ENCODE peak calls at places on chromosomes 2 and 18, in seven cellular contexts. D, M, I, F, O, E and A are unnamed samples.

GRCh38 chr2:201343559-201343958 is 13.6 kb downstream of the FLACC1 start:
- DNase-seq in E (no peak), M (no peak), O (no peak), F (no peak), D (no peak), I (no peak), A (no peak)

GRCh38 chr2:52390651-52391050 is 1358.7 kb upstream of the NRXN1 start:
- DNase-seq in O (no peak), F (peak), M (no peak), I (no peak), E (no peak), D (no peak), A (no peak)

GRCh38 chr2:219230201-219230540 is 565 bp downstream of the ANKZF1 start:
- DNase-seq in D (peak), F (no peak), I (no peak), E (peak), O (no peak), M (peak), A (peak)

GRCh38 chr2:64017811-64018714 is 1.2 kb downstream of the VPS54 start:
- DNase-seq in M (no peak), E (peak), F (no peak), D (peak), I (no peak), O (no peak), A (peak)

GRCh38 chr2:143489135-143489534 is 359.9 kb downstream of the ARHGAP15 start:
- DNase-seq in D (no peak), O (no peak), I (no peak), E (peak), F (peak), M (no peak), A (peak)

GRCh38 chr2:85733121-85733960 is 20.4 kb upstream of the ATOH8 start:
- DNase-seq in M (no peak), E (no peak), D (no peak), F (no peak), I (no peak), O (no peak), A (peak)

GRCh38 chr2:224793961-224794360 is 77.8 kb upstream of the CCDC195 start:
- DNase-seq in D (no peak), O (no peak), I (no peak), M (no peak), F (peak), E (peak), A (peak)

GRCh38 chr2:85181093-85181685 is 48.0 kb downstream of the TCF7L1 start:
- DNase-seq in F (no peak), O (no peak), M (no peak), D (no peak), E (no peak), I (no peak), A (no peak)

GRCh38 chr2:240398711-240399267 is 36.7 kb upstream of the GPC1 start:
- DNase-seq in O (peak), D (no peak), M (no peak), I (no peak), E (no peak), F (no peak), A (no peak)

GRCh38 chr2:24026233-24026632 is 16.3 kb downstream of the MFSD2B start:
- DNase-seq in F (no peak), M (no peak), E (no peak), O (no peak), D (no peak), I (no peak), A (no peak)

GRCh38 chr2:80304522-80304878 is at the start of gene LRRTM1:
- DNase-seq in O (no peak), I (no peak), E (peak), D (no peak), F (no peak), M (peak), A (peak)

GRCh38 chr2:24820175-24820513 is 26.9 kb downstream of the CENPO start:
- DNase-seq in M (no peak), D (no peak), E (no peak), O (no peak), F (no peak), I (no peak), A (no peak)

GRCh38 chr2:170827841-170828532 is 11.3 kb downstream of the GAD1 start:
- DNase-seq in M (no peak), E (no peak), I (no peak), F (no peak), D (no peak), O (peak), A (no peak)

GRCh38 chr18:477565-477964 is 22.9 kb downstream of the COLEC12 start:
- DNase-seq in M (no peak), D (no peak), O (no peak), E (no peak), F (no peak), I (no peak), A (no peak)

GRCh38 chr2:189267925-189268579 is 88.5 kb upstream of the COL5A2 start:
- DNase-seq in M (no peak), O (no peak), I (no peak), E (peak), D (no peak), F (no peak), A (peak)

GRCh38 chr2:43305537-43305936 is 79.1 kb upstream of the ZFP36L2 start:
- DNase-seq in I (no peak), F (no peak), E (peak), O (peak), D (no peak), M (no peak), A (peak)

GRCh38 chr2:237858294-237859081 is 935 bp upstream of the RAMP1 start:
- DNase-seq in D (peak), I (peak), M (peak), F (peak), O (no peak), E (peak), A (peak)

GRCh38 chr2:23745726-23746105 is 181.2 kb downstream of the ATAD2B start:
- DNase-seq in I (no peak), E (peak), O (no peak), F (no peak), D (no peak), M (no peak), A (peak)

GRCh38 chr2:239204876-239205468 is 195.8 kb downstream of the HDAC4 start:
- DNase-seq in F (no peak), D (no peak), E (no peak), I (no peak), M (no peak), O (no peak), A (no peak)

GRCh38 chr2:178912416-178913056 is 105.3 kb upstream of the TTN start:
- DNase-seq in M (no peak), F (no peak), E (peak), O (no peak), I (no peak), D (no peak), A (no peak)

GRCh38 chr2:14234911-14235310 is 397.6 kb upstream of the LRATD1 start:
- DNase-seq in E (no peak), M (no peak), F (no peak), I (no peak), O (no peak), D (no peak), A (no peak)